ENCODE peak calls at places on chromosome 13, in six cellular contexts. One of them, this sample, is unnamed.

GRCh38 chr13:44158055-44158655 is 215.5 kb upstream of the SERP2 start:
- DNase-seq in stimulated activated CD4-positive, alpha-beta T cell treated with anti-CD3 and anti-CD28 coated beads, Interleukin-12 subunit alpha, Interleukin-12 subunit beta, amount 100 ng/mL, for 4 hours: no peak
- DNase-seq in GM18507: no peak
- DNase-seq in GF-D8: no peak
- DNase-seq in psoas muscle: peak
- DNase-seq in Jurkat, Clone E6-1: no peak
- DNase-seq in this sample: no peak

GRCh38 chr13:90414691-90415596 is 932.5 kb upstream of the MIR17HG start:
- DNase-seq in stimulated activated CD4-positive, alpha-beta T cell treated with anti-CD3 and anti-CD28 coated beads, Interleukin-12 subunit alpha, Interleukin-12 subunit beta, amount 100 ng/mL, for 4 hours: no peak
- DNase-seq in GM18507: no peak
- DNase-seq in GF-D8: no peak
- DNase-seq in psoas muscle: no peak
- DNase-seq in Jurkat, Clone E6-1: no peak
- DNase-seq in this sample: no peak

GRCh38 chr13:40233731-40234195 is 432.7 kb downstream of the FOXO1 start:
- DNase-seq in stimulated activated CD4-positive, alpha-beta T cell treated with anti-CD3 and anti-CD28 coated beads, Interleukin-12 subunit alpha, Interleukin-12 subunit beta, amount 100 ng/mL, for 4 hours: no peak
- DNase-seq in GM18507: no peak
- DNase-seq in GF-D8: no peak
- DNase-seq in psoas muscle: peak
- DNase-seq in Jurkat, Clone E6-1: no peak
- DNase-seq in this sample: no peak

GRCh38 chr13:76552373-76552772 is 333.8 kb downstream of the KCTD12 start:
- DNase-seq in stimulated activated CD4-positive, alpha-beta T cell treated with anti-CD3 and anti-CD28 coated beads, Interleukin-12 subunit alpha, Interleukin-12 subunit beta, amount 100 ng/mL, for 4 hours: no peak
- DNase-seq in GM18507: no peak
- DNase-seq in GF-D8: no peak
- DNase-seq in psoas muscle: no peak
- DNase-seq in Jurkat, Clone E6-1: no peak
- DNase-seq in this sample: no peak

GRCh38 chr13:99659234-99659633 is 158.0 kb downstream of the TM9SF2 start:
- DNase-seq in stimulated activated CD4-positive, alpha-beta T cell treated with anti-CD3 and anti-CD28 coated beads, Interleukin-12 subunit alpha, Interleukin-12 subunit beta, amount 100 ng/mL, for 4 hours: no peak
- DNase-seq in GM18507: no peak
- DNase-seq in GF-D8: no peak
- DNase-seq in psoas muscle: no peak
- DNase-seq in Jurkat, Clone E6-1: peak
- DNase-seq in this sample: no peak

GRCh38 chr13:95650691-95651090 is 6.2 kb upstream of the DZIP1 start:
- DNase-seq in stimulated activated CD4-positive, alpha-beta T cell treated with anti-CD3 and anti-CD28 coated beads, Interleukin-12 subunit alpha, Interleukin-12 subunit beta, amount 100 ng/mL, for 4 hours: no peak
- DNase-seq in GM18507: no peak
- DNase-seq in GF-D8: peak
- DNase-seq in psoas muscle: no peak
- DNase-seq in Jurkat, Clone E6-1: no peak
- DNase-seq in this sample: no peak

GRCh38 chr13:108070491-108070890 is 144.8 kb downstream of the LIG4 start:
- DNase-seq in stimulated activated CD4-positive, alpha-beta T cell treated with anti-CD3 and anti-CD28 coated beads, Interleukin-12 subunit alpha, Interleukin-12 subunit beta, amount 100 ng/mL, for 4 hours: no peak
- DNase-seq in GM18507: no peak
- DNase-seq in GF-D8: no peak
- DNase-seq in psoas muscle: no peak
- DNase-seq in Jurkat, Clone E6-1: no peak
- DNase-seq in this sample: no peak

GRCh38 chr13:23020246-23020843 is 160.4 kb upstream of the SGCG start:
- DNase-seq in stimulated activated CD4-positive, alpha-beta T cell treated with anti-CD3 and anti-CD28 coated beads, Interleukin-12 subunit alpha, Interleukin-12 subunit beta, amount 100 ng/mL, for 4 hours: peak
- DNase-seq in GM18507: peak
- DNase-seq in GF-D8: peak
- DNase-seq in psoas muscle: no peak
- DNase-seq in Jurkat, Clone E6-1: peak
- DNase-seq in this sample: peak

GRCh38 chr13:67273001-67273400 is 42.9 kb upstream of the PCDH9 start:
- DNase-seq in stimulated activated CD4-positive, alpha-beta T cell treated with anti-CD3 and anti-CD28 coated beads, Interleukin-12 subunit alpha, Interleukin-12 subunit beta, amount 100 ng/mL, for 4 hours: no peak
- DNase-seq in GM18507: no peak
- DNase-seq in GF-D8: no peak
- DNase-seq in psoas muscle: no peak
- DNase-seq in Jurkat, Clone E6-1: no peak
- DNase-seq in this sample: no peak

GRCh38 chr13:97148894-97149293 is 73.2 kb upstream of the MBNL2 start:
- DNase-seq in stimulated activated CD4-positive, alpha-beta T cell treated with anti-CD3 and anti-CD28 coated beads, Interleukin-12 subunit alpha, Interleukin-12 subunit beta, amount 100 ng/mL, for 4 hours: no peak
- DNase-seq in GM18507: no peak
- DNase-seq in GF-D8: no peak
- DNase-seq in psoas muscle: no peak
- DNase-seq in Jurkat, Clone E6-1: no peak
- DNase-seq in this sample: no peak

GRCh38 chr13:22114630-22115311 is 443.9 kb downstream of the FGF9 start:
- DNase-seq in stimulated activated CD4-positive, alpha-beta T cell treated with anti-CD3 and anti-CD28 coated beads, Interleukin-12 subunit alpha, Interleukin-12 subunit beta, amount 100 ng/mL, for 4 hours: no peak
- DNase-seq in GM18507: peak
- DNase-seq in GF-D8: peak
- DNase-seq in psoas muscle: no peak
- DNase-seq in Jurkat, Clone E6-1: peak
- DNase-seq in this sample: no peak

GRCh38 chr13:51731759-51732158 is 72.2 kb downstream of the DHRS12 start:
- DNase-seq in stimulated activated CD4-positive, alpha-beta T cell treated with anti-CD3 and anti-CD28 coated beads, Interleukin-12 subunit alpha, Interleukin-12 subunit beta, amount 100 ng/mL, for 4 hours: no peak
- DNase-seq in GM18507: no peak
- DNase-seq in GF-D8: no peak
- DNase-seq in psoas muscle: no peak
- DNase-seq in Jurkat, Clone E6-1: no peak
- DNase-seq in this sample: no peak

GRCh38 chr13:98677398-98677797 is 75.1 kb downstream of the SLC15A1 start:
- DNase-seq in stimulated activated CD4-positive, alpha-beta T cell treated with anti-CD3 and anti-CD28 coated beads, Interleukin-12 subunit alpha, Interleukin-12 subunit beta, amount 100 ng/mL, for 4 hours: no peak
- DNase-seq in GM18507: no peak
- DNase-seq in GF-D8: no peak
- DNase-seq in psoas muscle: no peak
- DNase-seq in Jurkat, Clone E6-1: no peak
- DNase-seq in this sample: no peak

GRCh38 chr13:28324181-28324789 is 170.6 kb downstream of the FLT1 start:
- DNase-seq in stimulated activated CD4-positive, alpha-beta T cell treated with anti-CD3 and anti-CD28 coated beads, Interleukin-12 subunit alpha, Interleukin-12 subunit beta, amount 100 ng/mL, for 4 hours: peak
- DNase-seq in GM18507: peak
- DNase-seq in GF-D8: no peak
- DNase-seq in psoas muscle: no peak
- DNase-seq in Jurkat, Clone E6-1: peak
- DNase-seq in this sample: peak

GRCh38 chr13:26465514-26465913 is 92.0 kb upstream of the WASF3 start:
- DNase-seq in stimulated activated CD4-positive, alpha-beta T cell treated with anti-CD3 and anti-CD28 coated beads, Interleukin-12 subunit alpha, Interleukin-12 subunit beta, amount 100 ng/mL, for 4 hours: no peak
- DNase-seq in GM18507: no peak
- DNase-seq in GF-D8: no peak
- DNase-seq in psoas muscle: peak
- DNase-seq in Jurkat, Clone E6-1: no peak
- DNase-seq in this sample: no peak

GRCh38 chr13:111541752-111542529 is 221.5 kb downstream of the TEX29 start:
- DNase-seq in stimulated activated CD4-positive, alpha-beta T cell treated with anti-CD3 and anti-CD28 coated beads, Interleukin-12 subunit alpha, Interleukin-12 subunit beta, amount 100 ng/mL, for 4 hours: no peak
- DNase-seq in GM18507: no peak
- DNase-seq in GF-D8: no peak
- DNase-seq in psoas muscle: no peak
- DNase-seq in Jurkat, Clone E6-1: no peak
- DNase-seq in this sample: no peak

GRCh38 chr13:42832341-42833153 is 51.2 kb downstream of the FAM216B start:
- DNase-seq in stimulated activated CD4-positive, alpha-beta T cell treated with anti-CD3 and anti-CD28 coated beads, Interleukin-12 subunit alpha, Interleukin-12 subunit beta, amount 100 ng/mL, for 4 hours: no peak
- DNase-seq in GM18507: no peak
- DNase-seq in GF-D8: no peak
- DNase-seq in psoas muscle: no peak
- DNase-seq in Jurkat, Clone E6-1: no peak
- DNase-seq in this sample: no peak

GRCh38 chr13:97753942-97754670 is 199.4 kb upstream of the IPO5 start:
- DNase-seq in stimulated activated CD4-positive, alpha-beta T cell treated with anti-CD3 and anti-CD28 coated beads, Interleukin-12 subunit alpha, Interleukin-12 subunit beta, amount 100 ng/mL, for 4 hours: no peak
- DNase-seq in GM18507: no peak
- DNase-seq in GF-D8: no peak
- DNase-seq in psoas muscle: no peak
- DNase-seq in Jurkat, Clone E6-1: no peak
- DNase-seq in this sample: no peak

GRCh38 chr13:39341238-39341637 is 261.8 kb downstream of the LHFPL6 start:
- DNase-seq in stimulated activated CD4-positive, alpha-beta T cell treated with anti-CD3 and anti-CD28 coated beads, Interleukin-12 subunit alpha, Interleukin-12 subunit beta, amount 100 ng/mL, for 4 hours: no peak
- DNase-seq in GM18507: no peak
- DNase-seq in GF-D8: no peak
- DNase-seq in psoas muscle: no peak
- DNase-seq in Jurkat, Clone E6-1: no peak
- DNase-seq in this sample: no peak

GRCh38 chr13:51639171-51639570 is 54.9 kb downstream of the WDFY2 start:
- DNase-seq in stimulated activated CD4-positive, alpha-beta T cell treated with anti-CD3 and anti-CD28 coated beads, Interleukin-12 subunit alpha, Interleukin-12 subunit beta, amount 100 ng/mL, for 4 hours: no peak
- DNase-seq in GM18507: no peak
- DNase-seq in GF-D8: no peak
- DNase-seq in psoas muscle: no peak
- DNase-seq in Jurkat, Clone E6-1: no peak
- DNase-seq in this sample: no peak

GRCh38 chr13:23578411-23579071 is 8.3 kb downstream of the TNFRSF19 start:
- DNase-seq in stimulated activated CD4-positive, alpha-beta T cell treated with anti-CD3 and anti-CD28 coated beads, Interleukin-12 subunit alpha, Interleukin-12 subunit beta, amount 100 ng/mL, for 4 hours: peak
- DNase-seq in GM18507: peak
- DNase-seq in GF-D8: peak
- DNase-seq in psoas muscle: peak
- DNase-seq in Jurkat, Clone E6-1: peak
- DNase-seq in this sample: peak

GRCh38 chr13:24995225-24995804 is 100.6 kb upstream of the PABPC3 start:
- DNase-seq in stimulated activated CD4-positive, alpha-beta T cell treated with anti-CD3 and anti-CD28 coated beads, Interleukin-12 subunit alpha, Interleukin-12 subunit beta, amount 100 ng/mL, for 4 hours: peak
- DNase-seq in GM18507: no peak
- DNase-seq in GF-D8: peak
- DNase-seq in psoas muscle: no peak
- DNase-seq in Jurkat, Clone E6-1: peak
- DNase-seq in this sample: peak

GRCh38 chr13:26941345-26942174 is 181.0 kb upstream of the GPR12 start:
- DNase-seq in stimulated activated CD4-positive, alpha-beta T cell treated with anti-CD3 and anti-CD28 coated beads, Interleukin-12 subunit alpha, Interleukin-12 subunit beta, amount 100 ng/mL, for 4 hours: no peak
- DNase-seq in GM18507: no peak
- DNase-seq in GF-D8: no peak
- DNase-seq in psoas muscle: no peak
- DNase-seq in Jurkat, Clone E6-1: no peak
- DNase-seq in this sample: no peak

GRCh38 chr13:35818577-35819165 is 312.5 kb downstream of the DCLK1 start:
- DNase-seq in stimulated activated CD4-positive, alpha-beta T cell treated with anti-CD3 and anti-CD28 coated beads, Interleukin-12 subunit alpha, Interleukin-12 subunit beta, amount 100 ng/mL, for 4 hours: no peak
- DNase-seq in GM18507: no peak
- DNase-seq in GF-D8: no peak
- DNase-seq in psoas muscle: no peak
- DNase-seq in Jurkat, Clone E6-1: peak
- DNase-seq in this sample: peak

GRCh38 chr13:43261018-43261417 is 237.6 kb downstream of the DNAJC15 start:
- DNase-seq in stimulated activated CD4-positive, alpha-beta T cell treated with anti-CD3 and anti-CD28 coated beads, Interleukin-12 subunit alpha, Interleukin-12 subunit beta, amount 100 ng/mL, for 4 hours: no peak
- DNase-seq in GM18507: no peak
- DNase-seq in GF-D8: no peak
- DNase-seq in psoas muscle: no peak
- DNase-seq in Jurkat, Clone E6-1: no peak
- DNase-seq in this sample: no peak

GRCh38 chr13:31111136-31111535 is 50.6 kb downstream of the HSPH1 start:
- DNase-seq in stimulated activated CD4-positive, alpha-beta T cell treated with anti-CD3 and anti-CD28 coated beads, Interleukin-12 subunit alpha, Interleukin-12 subunit beta, amount 100 ng/mL, for 4 hours: no peak
- DNase-seq in GM18507: no peak
- DNase-seq in GF-D8: no peak
- DNase-seq in psoas muscle: no peak
- DNase-seq in Jurkat, Clone E6-1: no peak
- DNase-seq in this sample: no peak

GRCh38 chr13:92172191-92172590 is 773.8 kb downstream of the GPC5 start:
- DNase-seq in stimulated activated CD4-positive, alpha-beta T cell treated with anti-CD3 and anti-CD28 coated beads, Interleukin-12 subunit alpha, Interleukin-12 subunit beta, amount 100 ng/mL, for 4 hours: no peak
- DNase-seq in GM18507: no peak
- DNase-seq in GF-D8: no peak
- DNase-seq in psoas muscle: no peak
- DNase-seq in Jurkat, Clone E6-1: no peak
- DNase-seq in this sample: no peak

This sample was measured in SK-N-SH.